ENCODE peak calls at places on chromosomes 2 and 18, in ten cellular contexts. One of them, this sample, is unnamed. For H3K4me1, the result is how much of the 10 kb centered on the place peaks cover.

GRCh38 chr2:166167451-166167850 is 39.6 kb upstream of the SCN1A start:
- DNase-seq in IMR-90: peak
- DNase-seq in tibial artery: no peak
- DNase-seq in body of pancreas: no peak
- DNase-seq in K562: no peak
- DNase-seq in upper lobe of right lung: no peak
- DNase-seq in colonic mucosa: no peak
- DNase-seq in left ventricle myocardium inferior: no peak
- DNase-seq in PC-3: no peak
- DNase-seq in fibroblast of lung: no peak
- DNase-seq in this sample: no peak

GRCh38 chr18:1488394-1488793 is 583.7 kb downstream of the ADCYAP1 start:
- DNase-seq in IMR-90: no peak
- DNase-seq in tibial artery: no peak
- DNase-seq in body of pancreas: no peak
- DNase-seq in K562: peak
- DNase-seq in upper lobe of right lung: no peak
- DNase-seq in colonic mucosa: no peak
- DNase-seq in left ventricle myocardium inferior: no peak
- DNase-seq in PC-3: no peak
- DNase-seq in fibroblast of lung: no peak
- DNase-seq in this sample: no peak

GRCh38 chr2:70089220-70089945 is 2.1 kb downstream of the PCBP1 start:
- DNase-seq in IMR-90: no peak
- DNase-seq in tibial artery: peak
- DNase-seq in body of pancreas: peak
- DNase-seq in K562: peak
- DNase-seq in upper lobe of right lung: no peak
- DNase-seq in colonic mucosa: no peak
- DNase-seq in left ventricle myocardium inferior: peak
- DNase-seq in PC-3: peak
- DNase-seq in fibroblast of lung: no peak
- DNase-seq in this sample: no peak

GRCh38 chr2:1491751-1492150 is 78.5 kb downstream of the TPO start:
- DNase-seq in IMR-90: no peak
- DNase-seq in tibial artery: peak
- DNase-seq in body of pancreas: no peak
- DNase-seq in K562: no peak
- DNase-seq in upper lobe of right lung: peak
- DNase-seq in colonic mucosa: no peak
- DNase-seq in left ventricle myocardium inferior: no peak
- DNase-seq in PC-3: no peak
- DNase-seq in fibroblast of lung: no peak
- DNase-seq in this sample: no peak

GRCh38 chr2:74567862-74568261 is 13.3 kb downstream of the DOK1 start:
- DNase-seq in IMR-90: peak
- DNase-seq in tibial artery: no peak
- DNase-seq in body of pancreas: no peak
- DNase-seq in K562: no peak
- DNase-seq in upper lobe of right lung: no peak
- DNase-seq in colonic mucosa: no peak
- DNase-seq in left ventricle myocardium inferior: no peak
- DNase-seq in PC-3: peak
- DNase-seq in fibroblast of lung: peak
- DNase-seq in this sample: peak

GRCh38 chr2:70982971-70983370 is 4.5 kb downstream of the ANKRD53 start:
- DNase-seq in IMR-90: no peak
- DNase-seq in tibial artery: no peak
- DNase-seq in body of pancreas: peak
- DNase-seq in K562: no peak
- DNase-seq in upper lobe of right lung: no peak
- DNase-seq in colonic mucosa: no peak
- DNase-seq in left ventricle myocardium inferior: no peak
- DNase-seq in PC-3: no peak
- DNase-seq in fibroblast of lung: no peak
- DNase-seq in this sample: no peak

GRCh38 chr2:230999477-230999876 is 3.6 kb downstream of the SPATA3 start:
- DNase-seq in IMR-90: no peak
- DNase-seq in tibial artery: no peak
- DNase-seq in body of pancreas: no peak
- DNase-seq in K562: no peak
- DNase-seq in upper lobe of right lung: no peak
- DNase-seq in colonic mucosa: no peak
- DNase-seq in left ventricle myocardium inferior: no peak
- DNase-seq in PC-3: no peak
- DNase-seq in fibroblast of lung: no peak
- DNase-seq in this sample: no peak

GRCh38 chr18:55343396-55344073 is 244.5 kb downstream of the TCF4 start:
- DNase-seq in IMR-90: peak
- DNase-seq in tibial artery: no peak
- DNase-seq in body of pancreas: no peak
- DNase-seq in K562: peak
- DNase-seq in upper lobe of right lung: no peak
- DNase-seq in colonic mucosa: no peak
- DNase-seq in left ventricle myocardium inferior: no peak
- DNase-seq in PC-3: peak
- DNase-seq in fibroblast of lung: peak
- DNase-seq in this sample: peak

GRCh38 chr2:5729426-5729825 is 37.2 kb downstream of the SOX11 start:
- DNase-seq in IMR-90: no peak
- DNase-seq in tibial artery: no peak
- DNase-seq in body of pancreas: no peak
- DNase-seq in K562: no peak
- DNase-seq in upper lobe of right lung: no peak
- DNase-seq in colonic mucosa: no peak
- DNase-seq in left ventricle myocardium inferior: no peak
- DNase-seq in PC-3: no peak
- DNase-seq in fibroblast of lung: no peak
- DNase-seq in this sample: no peak

GRCh38 chr2:113291191-113291590 is 12.5 kb upstream of the PAX8 start:
- DNase-seq in IMR-90: no peak
- DNase-seq in tibial artery: no peak
- DNase-seq in body of pancreas: no peak
- DNase-seq in K562: no peak
- DNase-seq in upper lobe of right lung: no peak
- DNase-seq in colonic mucosa: peak
- DNase-seq in left ventricle myocardium inferior: no peak
- DNase-seq in PC-3: no peak
- DNase-seq in fibroblast of lung: no peak
- DNase-seq in this sample: no peak

GRCh38 chr2:196131384-196131861 is 40.0 kb downstream of the STK17B start:
- DNase-seq in IMR-90: peak
- DNase-seq in tibial artery: no peak
- DNase-seq in body of pancreas: no peak
- DNase-seq in K562: peak
- DNase-seq in upper lobe of right lung: no peak
- DNase-seq in colonic mucosa: peak
- DNase-seq in left ventricle myocardium inferior: no peak
- DNase-seq in PC-3: peak
- DNase-seq in fibroblast of lung: peak
- DNase-seq in this sample: no peak
- TF ChIP-seq CTCF in IMR-90: peak
- TF ChIP-seq CTCF in tibial artery: no peak
- TF ChIP-seq CTCF in body of pancreas: no peak
- TF ChIP-seq CTCF in K562: peak
- TF ChIP-seq CTCF in upper lobe of right lung: peak
- TF ChIP-seq CTCF in colonic mucosa: peak
- TF ChIP-seq CTCF in left ventricle myocardium inferior: peak
- TF ChIP-seq CTCF in PC-3: peak
- TF ChIP-seq CTCF in fibroblast of lung: peak
- TF ChIP-seq CTCF in this sample: peak

GRCh38 chr18:10923671-10924070 is 225.7 kb downstream of the PIEZO2 start:
- DNase-seq in IMR-90: peak
- DNase-seq in tibial artery: no peak
- DNase-seq in body of pancreas: no peak
- DNase-seq in K562: no peak
- DNase-seq in upper lobe of right lung: no peak
- DNase-seq in colonic mucosa: no peak
- DNase-seq in left ventricle myocardium inferior: no peak
- DNase-seq in PC-3: no peak
- DNase-seq in fibroblast of lung: peak
- DNase-seq in this sample: no peak
- H3K4me1 ChIP-seq in IMR-90: under half
- H3K4me1 ChIP-seq in tibial artery: under half
- H3K4me1 ChIP-seq in body of pancreas: under half
- H3K4me1 ChIP-seq in K562: under half
- H3K4me1 ChIP-seq in upper lobe of right lung: under half
- H3K4me1 ChIP-seq in colonic mucosa: under half
- H3K4me1 ChIP-seq in left ventricle myocardium inferior: under half
- H3K4me1 ChIP-seq in PC-3: under half
- H3K4me1 ChIP-seq in fibroblast of lung: under half
- H3K4me1 ChIP-seq in this sample: under half

GRCh38 chr2:167420261-167420660 is 532.0 kb downstream of the XIRP2 start:
- DNase-seq in IMR-90: no peak
- DNase-seq in tibial artery: no peak
- DNase-seq in body of pancreas: no peak
- DNase-seq in K562: no peak
- DNase-seq in upper lobe of right lung: no peak
- DNase-seq in colonic mucosa: no peak
- DNase-seq in left ventricle myocardium inferior: no peak
- DNase-seq in PC-3: no peak
- DNase-seq in fibroblast of lung: peak
- DNase-seq in this sample: no peak
- H3K27ac ChIP-seq in IMR-90: no peak
- H3K27ac ChIP-seq in tibial artery: no peak
- H3K27ac ChIP-seq in body of pancreas: no peak
- H3K27ac ChIP-seq in K562: no peak
- H3K27ac ChIP-seq in upper lobe of right lung: no peak
- H3K27ac ChIP-seq in colonic mucosa: no peak
- H3K27ac ChIP-seq in left ventricle myocardium inferior: no peak
- H3K27ac ChIP-seq in PC-3: no peak
- H3K27ac ChIP-seq in fibroblast of lung: no peak
- H3K27ac ChIP-seq in this sample: no peak

DNA sequence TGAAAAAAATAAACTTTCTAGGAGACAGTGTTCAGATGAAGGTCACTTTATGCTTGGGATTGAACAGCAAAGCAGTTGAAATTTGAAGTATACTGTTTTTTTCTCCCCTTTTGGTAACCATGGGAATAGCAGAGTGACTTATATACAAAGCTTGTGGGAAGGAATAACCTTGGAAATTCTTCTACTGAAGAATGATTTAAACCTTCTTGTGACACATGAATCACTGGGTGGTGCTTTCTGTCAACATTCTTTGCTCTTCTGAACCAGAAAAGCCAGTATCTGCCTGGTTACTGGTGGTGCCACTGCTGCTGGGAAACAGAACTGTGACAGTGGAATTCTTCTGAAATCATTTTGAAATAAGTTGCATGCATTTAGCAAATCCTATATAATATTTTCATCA is 39.4 kb upstream of the RND3 start:
- DNase-seq in IMR-90: peak
- DNase-seq in tibial artery: no peak
- DNase-seq in body of pancreas: no peak
- DNase-seq in K562: no peak
- DNase-seq in upper lobe of right lung: no peak
- DNase-seq in colonic mucosa: no peak
- DNase-seq in left ventricle myocardium inferior: no peak
- DNase-seq in PC-3: peak
- DNase-seq in fibroblast of lung: peak
- DNase-seq in this sample: peak
- TF ChIP-seq CTCF in IMR-90: no peak
- TF ChIP-seq CTCF in tibial artery: no peak
- TF ChIP-seq CTCF in body of pancreas: no peak
- TF ChIP-seq CTCF in K562: no peak
- TF ChIP-seq CTCF in upper lobe of right lung: no peak
- TF ChIP-seq CTCF in colonic mucosa: no peak
- TF ChIP-seq CTCF in left ventricle myocardium inferior: no peak
- TF ChIP-seq CTCF in PC-3: peak
- TF ChIP-seq CTCF in fibroblast of lung: no peak
- TF ChIP-seq CTCF in this sample: no peak

This sample was measured in foreskin keratinocyte.